ENCODE peak calls at places on chromosomes 13 and 19, in four cellular contexts. K is K562, P is H1, V is GM12878. Z is an unnamed sample.

GRCh38 chr13:86383561-86383960 is 584.3 kb upstream of the SLITRK6 start:
- DNase-seq in P (no peak), V (no peak), K (no peak), Z (no peak)

GRCh38 chr19:16216744-16217670 is 19.3 kb downstream of the AP1M1 start:
- DNase-seq in K (no peak), P (no peak), V (no peak), Z (no peak)

GRCh38 chr13:60412909-60413616 is 16.0 kb downstream of the TDRD3 start:
- DNase-seq in V (no peak), K (no peak), P (no peak), Z (no peak)

GRCh38 chr19:38868551-38868950 is 9.5 kb downstream of the RINL start:
- DNase-seq in K (no peak), P (no peak), V (no peak), Z (no peak)

GRCh38 chr13:113882266-113882627 is 18.4 kb upstream of the GAS6 start:
- DNase-seq in K (no peak), P (no peak), V (no peak), Z (no peak)

GRCh38 chr13:34933349-34933748 is 8.7 kb upstream of the NBEA start:
- DNase-seq in K (no peak), P (no peak), V (no peak), Z (no peak)

GRCh38 chr19:48603850-48604249 is 2.7 kb upstream of the SPACA4 start:
- DNase-seq in V (no peak), P (no peak), K (no peak), Z (no peak)

GRCh38 chr13:25377244-25377962 is 5.6 kb downstream of the ATP8A2 start:
- DNase-seq in K (peak; percentile 29), P (no peak), V (no peak), Z (no peak)

GRCh38 chr19:15283141-15283885 is 49.0 kb downstream of the BRD4 start:
- DNase-seq in V (no peak), P (no peak), K (no peak), Z (no peak)

GRCh38 chr13:113357529-113357928 is 6.4 kb downstream of the GRTP1 start:
- DNase-seq in V (no peak), K (no peak), P (no peak), Z (no peak)

GRCh38 chr19:49749055-49749716 is 13.9 kb downstream of the TSKS start:
- DNase-seq in P (no peak), V (no peak), K (peak; percentile 43), Z (no peak)

GRCh38 chr13:114123876-114124275 is 8.5 kb downstream of the RASA3 start:
- DNase-seq in V (no peak), K (no peak), P (no peak), Z (no peak)

GRCh38 chr13:111548805-111549204 is 228.4 kb downstream of the TEX29 start:
- DNase-seq in K (no peak), V (no peak), P (no peak), Z (no peak)

GRCh38 chr13:72652681-72653080 is 74.7 kb downstream of the MZT1 start:
- DNase-seq in V (no peak), K (no peak), P (no peak), Z (no peak)

GRCh38 chr13:29925457-29925856 is 75.0 kb upstream of the UBL3 start:
- DNase-seq in P (no peak), V (no peak), K (no peak), Z (peak; percentile 89)

GRCh38 chr13:100108913-100109507 is 20.1 kb downstream of the PCCA start:
- DNase-seq in V (no peak), P (no peak), K (no peak), Z (no peak)

GRCh38 chr13:50991624-50992610 is 82.3 kb downstream of the RNASEH2B start:
- DNase-seq in V (peak; percentile 23), K (no peak), P (no peak), Z (no peak)

GRCh38 chr19:7482584-7483439 is 6.0 kb downstream of the PEX11G start:
- DNase-seq in V (no peak), K (peak; percentile 74), P (peak; percentile 66), Z (no peak)

GRCh38 chr19:43439183-43440063 is 24.7 kb downstream of the TEX101 start:
- DNase-seq in P (no peak), K (no peak), V (no peak), Z (peak; percentile 18)

GRCh38 chr13:26025196-26025595 is 26.6 kb downstream of the SHISA2 start:
- DNase-seq in P (no peak), V (no peak), K (no peak), Z (no peak)

GRCh38 chr13:48144413-48145035 is 49.6 kb upstream of the MED4 start:
- DNase-seq in K (peak; percentile 10), P (no peak), V (no peak), Z (no peak)

GRCh38 chr19:38003427-38004099 is 96.6 kb downstream of the SIPA1L3 start:
- DNase-seq in V (peak; percentile 51), K (no peak), P (no peak), Z (no peak)

GRCh38 chr13:32846556-32846955 is 169.7 kb upstream of the KL start:
- DNase-seq in K (no peak), P (peak; percentile 15), V (no peak), Z (no peak)

GRCh38 chr19:2974342-2974932 is 2.9 kb upstream of the TLE6 start:
- DNase-seq in P (no peak), K (peak; percentile 82), V (no peak), Z (no peak)

GRCh38 chr19:49614096-49614857 is 23.3 kb downstream of the PRR12 start:
- DNase-seq in V (no peak), K (no peak), P (no peak), Z (peak; percentile 51)

GRCh38 chr19:47778089-47778953 is at the start of gene SELENOW:
- DNase-seq in P (peak; percentile 46), K (peak; percentile 88), V (peak; percentile 31), Z (peak; percentile 47)

GRCh38 chr13:33186851-33187250 is 98.7 kb downstream of the STARD13 start:
- DNase-seq in P (no peak), K (no peak), V (no peak), Z (no peak)

GRCh38 chr19:28605501-28606268 is 607.3 kb downstream of the UQCRFS1 start:
- DNase-seq in V (no peak), P (no peak), K (peak; percentile 72), Z (no peak)

GRCh38 chr19:12668937-12669271 is 2.3 kb downstream of the WDR83 start:
- DNase-seq in V (no peak), K (peak; percentile 75), P (no peak), Z (peak; percentile 40)

GRCh38 chr13:44237276-44237767 is 136.3 kb upstream of the SERP2 start:
- DNase-seq in V (peak; percentile 19), P (no peak), K (no peak), Z (no peak)

GRCh38 chr13:110425444-110425780 is 118.3 kb downstream of the COL4A2 start:
- DNase-seq in V (no peak), P (no peak), K (no peak), Z (no peak)
- H2AFZ ChIP-seq in V (no peak overlapping the region), P (no peak overlapping the region), K (no peak overlapping the region), Z (no peak overlapping the region)

DNA sequence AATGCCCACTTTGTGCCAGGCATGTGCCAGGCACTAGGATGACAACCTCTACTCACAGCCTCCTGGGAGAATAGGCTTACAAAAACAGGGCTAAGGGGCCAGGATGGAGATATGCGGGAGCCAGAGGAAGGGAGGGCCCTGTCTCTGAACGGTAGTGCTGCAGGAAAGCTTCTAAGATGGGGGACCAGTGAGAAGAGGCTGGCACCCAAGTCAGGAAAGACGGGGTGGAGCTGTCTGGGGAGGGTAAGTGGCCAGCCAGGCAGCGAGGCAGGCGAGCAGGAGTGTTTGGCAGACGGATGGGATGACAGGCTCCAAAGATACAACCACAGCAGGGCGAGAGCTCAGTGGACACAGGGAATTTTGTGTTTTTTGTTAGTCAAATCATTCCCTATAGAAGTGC is 44.7 kb upstream of the GPI start:
- DNase-seq in V (no peak), K (no peak), P (no peak), Z (no peak)
- TF ChIP-seq HDAC2 in V (no peak), K (no peak), P (no peak), Z (no peak)

DNA sequence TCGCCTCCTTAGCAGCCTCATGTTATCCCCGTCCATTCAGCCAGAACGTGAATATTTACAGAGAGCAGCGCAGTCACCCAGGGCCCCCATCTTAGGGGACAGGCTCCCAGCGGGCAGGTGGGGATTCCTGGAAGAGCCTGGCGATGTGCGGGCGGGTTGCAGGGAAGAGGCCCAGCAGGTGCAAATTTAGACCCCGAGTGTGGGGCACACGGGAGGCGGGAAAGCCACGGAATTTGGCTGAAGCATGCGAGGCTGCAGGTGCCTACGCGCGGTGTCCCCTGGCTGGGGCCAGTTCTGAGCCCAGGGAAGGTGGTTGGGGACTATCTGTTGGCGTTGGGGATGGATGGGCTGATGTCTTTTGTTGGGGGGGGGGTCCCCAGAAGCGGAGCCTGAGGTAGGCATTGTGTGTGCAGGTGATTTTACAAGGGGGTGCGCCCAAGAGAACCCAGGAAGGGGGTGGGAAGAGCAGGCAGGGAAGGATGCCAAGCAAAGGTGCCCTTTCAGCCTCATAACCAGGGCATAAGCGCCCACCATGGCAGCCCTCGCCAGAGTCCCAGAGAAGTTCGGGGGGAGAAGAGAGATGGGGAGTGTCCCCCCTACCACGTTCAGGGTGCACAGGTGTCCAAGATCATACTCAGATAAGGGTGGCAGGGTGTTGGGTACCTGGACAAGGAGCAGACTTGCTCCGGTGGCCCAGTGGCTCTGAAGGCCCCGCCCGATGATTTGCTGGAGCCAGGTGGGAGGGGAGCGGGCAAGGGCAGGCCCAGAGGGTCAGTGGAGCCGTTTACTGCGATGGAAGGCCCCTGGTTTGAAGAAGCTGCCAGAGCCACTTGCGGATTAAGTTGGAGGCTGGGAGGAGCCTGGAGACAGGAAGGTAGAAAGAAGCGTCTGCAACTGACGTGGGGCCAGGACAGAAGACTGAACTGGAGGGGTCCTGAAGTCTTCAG is 1.2 kb downstream of the TPGS1 start:
- DNase-seq in P (no peak), V (no peak), K (no peak), Z (no peak)
- H2AFZ ChIP-seq in P (no peak overlapping the region), V (peak overlapping the region; percentile 29), K (peak overlapping the region; percentile 100), Z (no peak overlapping the region)

GRCh38 chr13:109331898-109332297 is 454.5 kb downstream of the IRS2 start:
- DNase-seq in V (no peak), K (no peak), P (no peak), Z (no peak)
- TF ChIP-seq HDAC2 in V (no peak), K (no peak), P (no peak), Z (no peak)